ENCODE peak calls at places on chromosome 10, in eight cellular contexts. One of them, this sample, is unnamed.

GRCh38 chr10:122363311-122363710 is 11.2 kb upstream of the PLEKHA1 start:
- DNase-seq in renal cortical epithelial cell: no peak
- DNase-seq in tibial nerve: no peak
- DNase-seq in thoracic aorta: no peak
- DNase-seq in hepatocyte: no peak
- DNase-seq in cardiac septum: peak
- DNase-seq in T-helper 17 cell: no peak
- DNase-seq in epithelial cell of esophagus: peak
- DNase-seq in this sample: no peak

GRCh38 chr10:119495545-119495944 is 47.0 kb downstream of the RGS10 start:
- DNase-seq in renal cortical epithelial cell: no peak
- DNase-seq in tibial nerve: no peak
- DNase-seq in thoracic aorta: no peak
- DNase-seq in hepatocyte: no peak
- DNase-seq in cardiac septum: no peak
- DNase-seq in T-helper 17 cell: no peak
- DNase-seq in epithelial cell of esophagus: no peak
- DNase-seq in this sample: no peak

GRCh38 chr10:48589266-48589665 is 15.6 kb downstream of the ARHGAP22 start:
- DNase-seq in renal cortical epithelial cell: no peak
- DNase-seq in tibial nerve: no peak
- DNase-seq in thoracic aorta: no peak
- DNase-seq in hepatocyte: no peak
- DNase-seq in cardiac septum: no peak
- DNase-seq in T-helper 17 cell: no peak
- DNase-seq in epithelial cell of esophagus: peak
- DNase-seq in this sample: no peak

GRCh38 chr10:80100861-80101695 is 22.6 kb downstream of the TMEM254 start:
- DNase-seq in renal cortical epithelial cell: no peak
- DNase-seq in tibial nerve: no peak
- DNase-seq in thoracic aorta: no peak
- DNase-seq in hepatocyte: peak
- DNase-seq in cardiac septum: no peak
- DNase-seq in T-helper 17 cell: no peak
- DNase-seq in epithelial cell of esophagus: peak
- DNase-seq in this sample: no peak

GRCh38 chr10:26528715-26529393 is 90.7 kb downstream of the APBB1IP start:
- DNase-seq in renal cortical epithelial cell: no peak
- DNase-seq in tibial nerve: no peak
- DNase-seq in thoracic aorta: no peak
- DNase-seq in hepatocyte: no peak
- DNase-seq in cardiac septum: no peak
- DNase-seq in T-helper 17 cell: no peak
- DNase-seq in epithelial cell of esophagus: no peak
- DNase-seq in this sample: no peak

GRCh38 chr10:71077796-71078453 is 134.4 kb upstream of the UNC5B start:
- DNase-seq in renal cortical epithelial cell: no peak
- DNase-seq in tibial nerve: no peak
- DNase-seq in thoracic aorta: no peak
- DNase-seq in hepatocyte: no peak
- DNase-seq in cardiac septum: peak
- DNase-seq in T-helper 17 cell: no peak
- DNase-seq in epithelial cell of esophagus: no peak
- DNase-seq in this sample: no peak

GRCh38 chr10:61899045-61899444 is 2.5 kb upstream of the ARID5B start:
- DNase-seq in renal cortical epithelial cell: peak
- DNase-seq in tibial nerve: no peak
- DNase-seq in thoracic aorta: no peak
- DNase-seq in hepatocyte: no peak
- DNase-seq in cardiac septum: no peak
- DNase-seq in T-helper 17 cell: no peak
- DNase-seq in epithelial cell of esophagus: peak
- DNase-seq in this sample: no peak

GRCh38 chr10:74292871-74293427 is 141.9 kb downstream of the ADK start:
- DNase-seq in renal cortical epithelial cell: peak
- DNase-seq in tibial nerve: no peak
- DNase-seq in thoracic aorta: no peak
- DNase-seq in hepatocyte: no peak
- DNase-seq in cardiac septum: no peak
- DNase-seq in T-helper 17 cell: no peak
- DNase-seq in epithelial cell of esophagus: peak
- DNase-seq in this sample: no peak

GRCh38 chr10:31059323-31059722 is 27.7 kb upstream of the ZNF438 start:
- DNase-seq in renal cortical epithelial cell: peak
- DNase-seq in tibial nerve: no peak
- DNase-seq in thoracic aorta: no peak
- DNase-seq in hepatocyte: no peak
- DNase-seq in cardiac septum: no peak
- DNase-seq in T-helper 17 cell: no peak
- DNase-seq in epithelial cell of esophagus: peak
- DNase-seq in this sample: no peak

GRCh38 chr10:60664859-60665258 is 113.4 kb upstream of the CDK1 start:
- DNase-seq in renal cortical epithelial cell: no peak
- DNase-seq in tibial nerve: no peak
- DNase-seq in thoracic aorta: no peak
- DNase-seq in hepatocyte: no peak
- DNase-seq in cardiac septum: no peak
- DNase-seq in T-helper 17 cell: no peak
- DNase-seq in epithelial cell of esophagus: peak
- DNase-seq in this sample: no peak

GRCh38 chr10:12241810-12242529 is 46.0 kb downstream of the CDC123 start:
- DNase-seq in renal cortical epithelial cell: no peak
- DNase-seq in tibial nerve: no peak
- DNase-seq in thoracic aorta: no peak
- DNase-seq in hepatocyte: no peak
- DNase-seq in cardiac septum: peak
- DNase-seq in T-helper 17 cell: no peak
- DNase-seq in epithelial cell of esophagus: peak
- DNase-seq in this sample: no peak

GRCh38 chr10:34116220-34116623 is 698.9 kb downstream of the PARD3 start:
- DNase-seq in renal cortical epithelial cell: no peak
- DNase-seq in tibial nerve: no peak
- DNase-seq in thoracic aorta: no peak
- DNase-seq in hepatocyte: peak
- DNase-seq in cardiac septum: no peak
- DNase-seq in T-helper 17 cell: no peak
- DNase-seq in epithelial cell of esophagus: no peak
- DNase-seq in this sample: no peak

GRCh38 chr10:17084258-17084657 is 45.4 kb downstream of the CUBN start:
- DNase-seq in renal cortical epithelial cell: no peak
- DNase-seq in tibial nerve: no peak
- DNase-seq in thoracic aorta: no peak
- DNase-seq in hepatocyte: no peak
- DNase-seq in cardiac septum: no peak
- DNase-seq in T-helper 17 cell: no peak
- DNase-seq in epithelial cell of esophagus: no peak
- DNase-seq in this sample: no peak

GRCh38 chr10:130463104-130463875 is 327.1 kb downstream of the GLRX3 start:
- DNase-seq in renal cortical epithelial cell: no peak
- DNase-seq in tibial nerve: no peak
- DNase-seq in thoracic aorta: no peak
- DNase-seq in hepatocyte: no peak
- DNase-seq in cardiac septum: peak
- DNase-seq in T-helper 17 cell: no peak
- DNase-seq in epithelial cell of esophagus: no peak
- DNase-seq in this sample: no peak

GRCh38 chr10:74968621-74969019 is 142.2 kb downstream of the KAT6B start:
- DNase-seq in renal cortical epithelial cell: no peak
- DNase-seq in tibial nerve: no peak
- DNase-seq in thoracic aorta: no peak
- DNase-seq in hepatocyte: no peak
- DNase-seq in cardiac septum: no peak
- DNase-seq in T-helper 17 cell: no peak
- DNase-seq in epithelial cell of esophagus: no peak
- DNase-seq in this sample: no peak

GRCh38 chr10:25743832-25744231 is 190.2 kb upstream of the MYO3A start:
- DNase-seq in renal cortical epithelial cell: no peak
- DNase-seq in tibial nerve: no peak
- DNase-seq in thoracic aorta: no peak
- DNase-seq in hepatocyte: no peak
- DNase-seq in cardiac septum: no peak
- DNase-seq in T-helper 17 cell: no peak
- DNase-seq in epithelial cell of esophagus: no peak
- DNase-seq in this sample: no peak

GRCh38 chr10:33542747-33543505 is 208.5 kb upstream of the NRP1 start:
- DNase-seq in renal cortical epithelial cell: peak
- DNase-seq in tibial nerve: no peak
- DNase-seq in thoracic aorta: no peak
- DNase-seq in hepatocyte: no peak
- DNase-seq in cardiac septum: no peak
- DNase-seq in T-helper 17 cell: no peak
- DNase-seq in epithelial cell of esophagus: peak
- DNase-seq in this sample: no peak

GRCh38 chr10:103729851-103730250 is 125.5 kb downstream of the SH3PXD2A start:
- DNase-seq in renal cortical epithelial cell: no peak
- DNase-seq in tibial nerve: no peak
- DNase-seq in thoracic aorta: no peak
- DNase-seq in hepatocyte: no peak
- DNase-seq in cardiac septum: no peak
- DNase-seq in T-helper 17 cell: no peak
- DNase-seq in epithelial cell of esophagus: no peak
- DNase-seq in this sample: no peak

GRCh38 chr10:57188846-57189245 is 827.8 kb upstream of the ZWINT start:
- DNase-seq in renal cortical epithelial cell: no peak
- DNase-seq in tibial nerve: no peak
- DNase-seq in thoracic aorta: no peak
- DNase-seq in hepatocyte: no peak
- DNase-seq in cardiac septum: no peak
- DNase-seq in T-helper 17 cell: no peak
- DNase-seq in epithelial cell of esophagus: no peak
- DNase-seq in this sample: no peak

GRCh38 chr10:48555310-48556042 is 49.4 kb downstream of the ARHGAP22 start:
- DNase-seq in renal cortical epithelial cell: no peak
- DNase-seq in tibial nerve: no peak
- DNase-seq in thoracic aorta: no peak
- DNase-seq in hepatocyte: no peak
- DNase-seq in cardiac septum: peak
- DNase-seq in T-helper 17 cell: no peak
- DNase-seq in epithelial cell of esophagus: no peak
- DNase-seq in this sample: no peak

GRCh38 chr10:70266701-70267100 is 17.1 kb downstream of the NPFFR1 start:
- DNase-seq in renal cortical epithelial cell: no peak
- DNase-seq in tibial nerve: no peak
- DNase-seq in thoracic aorta: no peak
- DNase-seq in hepatocyte: no peak
- DNase-seq in cardiac septum: no peak
- DNase-seq in T-helper 17 cell: no peak
- DNase-seq in epithelial cell of esophagus: no peak
- DNase-seq in this sample: no peak

GRCh38 chr10:34113504-34114225 is 701.4 kb downstream of the PARD3 start:
- DNase-seq in renal cortical epithelial cell: no peak
- DNase-seq in tibial nerve: no peak
- DNase-seq in thoracic aorta: no peak
- DNase-seq in hepatocyte: no peak
- DNase-seq in cardiac septum: no peak
- DNase-seq in T-helper 17 cell: no peak
- DNase-seq in epithelial cell of esophagus: no peak
- DNase-seq in this sample: no peak

GRCh38 chr10:77179015-77179695 is 458.5 kb downstream of the KCNMA1 start:
- DNase-seq in renal cortical epithelial cell: peak
- DNase-seq in tibial nerve: no peak
- DNase-seq in thoracic aorta: peak
- DNase-seq in hepatocyte: peak
- DNase-seq in cardiac septum: no peak
- DNase-seq in T-helper 17 cell: no peak
- DNase-seq in epithelial cell of esophagus: peak
- DNase-seq in this sample: no peak

GRCh38 chr10:69202332-69202731 is 17.8 kb upstream of the HKDC1 start:
- DNase-seq in renal cortical epithelial cell: no peak
- DNase-seq in tibial nerve: no peak
- DNase-seq in thoracic aorta: no peak
- DNase-seq in hepatocyte: no peak
- DNase-seq in cardiac septum: no peak
- DNase-seq in T-helper 17 cell: no peak
- DNase-seq in epithelial cell of esophagus: no peak
- DNase-seq in this sample: no peak

GRCh38 chr10:103757531-103758293 is 97.7 kb downstream of the SH3PXD2A start:
- DNase-seq in renal cortical epithelial cell: peak
- DNase-seq in tibial nerve: no peak
- DNase-seq in thoracic aorta: no peak
- DNase-seq in hepatocyte: peak
- DNase-seq in cardiac septum: peak
- DNase-seq in T-helper 17 cell: peak
- DNase-seq in epithelial cell of esophagus: peak
- DNase-seq in this sample: peak